ENCODE peak calls at places on chromosomes 12 and 14, in eight cellular contexts. N is BJ; A is hippocampal formation; I is foreskin fibroblast; L is uterus; T is breast epithelium; Q is neural progenitor cell; S is CD8-positive, alpha-beta memory T cell. M is an unnamed sample.

GRCh38 chr12:118189761-118190181 is 53.8 kb downstream of the PEBP1 start:
- DNase-seq in I (peak), S (no peak), N (no peak), Q (peak), A (peak), L (peak), T (no peak), M (peak)

GRCh38 chr12:93122089-93122488 is 193.0 kb upstream of the EEA1 start:
- DNase-seq in I (peak), N (no peak), L (no peak), S (no peak), T (no peak), A (no peak), Q (no peak), M (no peak)

GRCh38 chr12:67323007-67323406 is 53.8 kb downstream of the CAND1 start:
- DNase-seq in I (no peak), A (no peak), S (no peak), Q (no peak), T (no peak), N (no peak), L (no peak), M (no peak)

GRCh38 chr14:99654235-99655000 is 9.5 kb downstream of the HHIPL1 start:
- DNase-seq in Q (peak), N (peak), S (no peak), I (peak), T (no peak), L (peak), A (peak), M (peak)

GRCh38 chr14:77868552-77869300 is 68.8 kb downstream of the ADCK1 start:
- DNase-seq in T (no peak), A (no peak), I (no peak), Q (no peak), S (no peak), L (no peak), N (no peak), M (no peak)

GRCh38 chr14:96117997-96118790 is 79.0 kb downstream of the C14orf132 start:
- DNase-seq in S (no peak), N (no peak), Q (no peak), T (no peak), A (no peak), L (no peak), I (no peak), M (no peak)

GRCh38 chr12:88633312-88633711 is 53.0 kb upstream of the KITLG start:
- DNase-seq in Q (no peak), A (no peak), N (no peak), L (no peak), I (peak), T (no peak), S (no peak), M (no peak)

GRCh38 chr14:49999826-50000214 is 106.9 kb downstream of the ARF6 start:
- DNase-seq in I (no peak), A (no peak), T (no peak), L (no peak), Q (no peak), S (no peak), N (no peak), M (no peak)

GRCh38 chr12:95959107-95959506 is 16.0 kb downstream of the AMDHD1 start:
- DNase-seq in T (no peak), N (no peak), L (no peak), Q (peak), S (no peak), A (no peak), I (peak), M (no peak)

GRCh38 chr12:91926810-91927209 is 218.8 kb downstream of the BTG1 start:
- DNase-seq in I (peak), N (peak), Q (no peak), A (no peak), T (no peak), L (no peak), S (no peak), M (no peak)

GRCh38 chr12:113242018-113242418 is 20.8 kb downstream of the TPCN1 start:
- DNase-seq in L (no peak), A (no peak), T (peak), N (no peak), S (no peak), I (no peak), Q (no peak), M (no peak)

GRCh38 chr12:68871899-68872298 is 61.1 kb downstream of the CPM start:
- DNase-seq in Q (peak), N (no peak), I (no peak), T (no peak), S (no peak), A (no peak), L (no peak), M (no peak)

GRCh38 chr12:93033948-93034347 is 104.9 kb upstream of the EEA1 start:
- DNase-seq in Q (no peak), S (no peak), A (no peak), I (no peak), N (no peak), L (no peak), T (no peak), M (no peak)

GRCh38 chr12:109170335-109170734 is 53.9 kb downstream of the ACACB start:
- DNase-seq in A (no peak), Q (no peak), S (no peak), I (no peak), T (no peak), L (no peak), N (no peak), M (no peak)

GRCh38 chr12:121738340-121738858 is 25.8 kb downstream of the TMEM120B start:
- DNase-seq in Q (no peak), A (no peak), L (no peak), S (no peak), T (no peak), I (no peak), N (no peak), M (no peak)

GRCh38 chr12:24739094-24739779 is 209.7 kb downstream of the BCAT1 start:
- DNase-seq in T (no peak), L (no peak), N (no peak), Q (no peak), I (no peak), A (no peak), S (no peak), M (no peak)

GRCh38 chr14:24240110-24240918 is 2.1 kb downstream of the TINF2 start:
- DNase-seq in A (no peak), N (no peak), L (no peak), T (no peak), S (no peak), Q (no peak), I (no peak), M (no peak)

GRCh38 chr14:32808574-32809098 is 130.0 kb upstream of the NPAS3 start:
- DNase-seq in N (no peak), T (no peak), I (peak), A (peak), S (no peak), L (no peak), Q (no peak), M (peak)

GRCh38 chr12:102995372-102995771 is 37.9 kb downstream of the ASCL1 start:
- DNase-seq in Q (no peak), I (no peak), S (no peak), N (no peak), T (no peak), L (no peak), A (no peak), M (no peak)

GRCh38 chr14:90644882-90645281 is 171.3 kb downstream of the TTC7B start:
- DNase-seq in I (peak), L (peak), S (no peak), T (no peak), Q (no peak), A (no peak), N (peak), M (peak)

GRCh38 chr14:31263485-31264133 is 56.0 kb upstream of the HECTD1 start:
- DNase-seq in Q (no peak), A (no peak), I (peak), N (peak), S (no peak), L (peak), T (no peak), M (peak)

GRCh38 chr14:78524766-78525165 is 354.6 kb downstream of the NRXN3 start:
- DNase-seq in S (no peak), L (no peak), I (no peak), T (no peak), A (no peak), N (no peak), Q (peak), M (no peak)

GRCh38 chr12:123479442-123480180 is 21.7 kb downstream of the SNRNP35 start:
- DNase-seq in N (no peak), S (no peak), I (no peak), Q (no peak), T (no peak), A (peak), L (no peak), M (peak)

GRCh38 chr14:76181546-76181945 is 29.8 kb downstream of the GPATCH2L start:
- DNase-seq in A (no peak), T (no peak), N (no peak), I (peak), S (no peak), L (no peak), Q (no peak), M (no peak)

GRCh38 chr12:109385339-109386078 is 37.8 kb downstream of the MYO1H start:
- DNase-seq in N (peak), A (peak), I (peak), T (no peak), Q (peak), L (peak), S (no peak), M (peak)

GRCh38 chr12:6766651-6767300 is 613 bp downstream of the PTMS start:
- DNase-seq in A (peak), N (no peak), Q (peak), S (peak), L (peak), I (peak), T (peak), M (peak)

GRCh38 chr12:39443704-39444234 is 849 bp upstream of the KIF21A start:
- DNase-seq in A (peak), L (no peak), T (no peak), Q (peak), S (no peak), I (peak), N (no peak), M (no peak)